ENCODE peak calls at places on chromosomes 7 and 10, in seven cellular contexts. One of them, this sample, is unnamed.

GRCh38 chr10:1004294-1004693 is 16.1 kb downstream of the GTPBP4 start:
- DNase-seq in NCI-H748 treated with DMSO at 0.1 percent for 48 hours: no peak
- DNase-seq in GF-D8: no peak
- DNase-seq in GM23338: no peak
- DNase-seq in osteocyte: no peak
- DNase-seq in GM12865: no peak
- DNase-seq in Panc1: no peak
- DNase-seq in this sample: no peak

GRCh38 chr10:111762114-111762513 is 421.5 kb downstream of the GPAM start:
- DNase-seq in NCI-H748 treated with DMSO at 0.1 percent for 48 hours: no peak
- DNase-seq in GF-D8: no peak
- DNase-seq in GM23338: peak
- DNase-seq in osteocyte: no peak
- DNase-seq in GM12865: no peak
- DNase-seq in Panc1: no peak
- DNase-seq in this sample: no peak

GRCh38 chr10:121062040-121062574 is 210.9 kb downstream of the WDR11 start:
- DNase-seq in NCI-H748 treated with DMSO at 0.1 percent for 48 hours: no peak
- DNase-seq in GF-D8: no peak
- DNase-seq in GM23338: no peak
- DNase-seq in osteocyte: no peak
- DNase-seq in GM12865: no peak
- DNase-seq in Panc1: no peak
- DNase-seq in this sample: no peak

GRCh38 chr7:70736715-70737460 is 395.1 kb upstream of the GALNT17 start:
- DNase-seq in NCI-H748 treated with DMSO at 0.1 percent for 48 hours: no peak
- DNase-seq in GF-D8: no peak
- DNase-seq in GM23338: peak
- DNase-seq in osteocyte: no peak
- DNase-seq in GM12865: no peak
- DNase-seq in Panc1: no peak
- DNase-seq in this sample: no peak

GRCh38 chr10:110857265-110858158 is 14.2 kb upstream of the PDCD4 start:
- DNase-seq in NCI-H748 treated with DMSO at 0.1 percent for 48 hours: no peak
- DNase-seq in GF-D8: peak
- DNase-seq in GM23338: no peak
- DNase-seq in osteocyte: no peak
- DNase-seq in GM12865: peak
- DNase-seq in Panc1: no peak
- DNase-seq in this sample: no peak

GRCh38 chr7:45890902-45891461 is 2.7 kb downstream of the IGFBP1 start:
- DNase-seq in NCI-H748 treated with DMSO at 0.1 percent for 48 hours: peak
- DNase-seq in GF-D8: no peak
- DNase-seq in GM23338: peak
- DNase-seq in osteocyte: no peak
- DNase-seq in GM12865: peak
- DNase-seq in Panc1: no peak
- DNase-seq in this sample: no peak

GRCh38 chr10:80025281-80025680 is 53.2 kb upstream of the TMEM254 start:
- DNase-seq in NCI-H748 treated with DMSO at 0.1 percent for 48 hours: no peak
- DNase-seq in GF-D8: no peak
- DNase-seq in GM23338: no peak
- DNase-seq in osteocyte: no peak
- DNase-seq in GM12865: no peak
- DNase-seq in Panc1: no peak
- DNase-seq in this sample: no peak

GRCh38 chr10:49632406-49633317 is 18.8 kb downstream of the CHAT start:
- DNase-seq in NCI-H748 treated with DMSO at 0.1 percent for 48 hours: no peak
- DNase-seq in GF-D8: no peak
- DNase-seq in GM23338: no peak
- DNase-seq in osteocyte: no peak
- DNase-seq in GM12865: no peak
- DNase-seq in Panc1: no peak
- DNase-seq in this sample: no peak

GRCh38 chr10:118568327-118568848 is 27.1 kb downstream of the PRLHR start:
- DNase-seq in NCI-H748 treated with DMSO at 0.1 percent for 48 hours: peak
- DNase-seq in GF-D8: no peak
- DNase-seq in GM23338: peak
- DNase-seq in osteocyte: peak
- DNase-seq in GM12865: peak
- DNase-seq in Panc1: peak
- DNase-seq in this sample: peak

GRCh38 chr10:86267286-86268195 is 99.1 kb downstream of the GRID1 start:
- DNase-seq in NCI-H748 treated with DMSO at 0.1 percent for 48 hours: no peak
- DNase-seq in GF-D8: no peak
- DNase-seq in GM23338: no peak
- DNase-seq in osteocyte: peak
- DNase-seq in GM12865: no peak
- DNase-seq in Panc1: no peak
- DNase-seq in this sample: no peak

GRCh38 chr7:76220185-76221057 is 18.7 kb downstream of the SRRM3 start:
- DNase-seq in NCI-H748 treated with DMSO at 0.1 percent for 48 hours: no peak
- DNase-seq in GF-D8: no peak
- DNase-seq in GM23338: peak
- DNase-seq in osteocyte: no peak
- DNase-seq in GM12865: no peak
- DNase-seq in Panc1: no peak
- DNase-seq in this sample: no peak

GRCh38 chr10:79024716-79025112 is 44.1 kb upstream of the ZMIZ1 start:
- DNase-seq in NCI-H748 treated with DMSO at 0.1 percent for 48 hours: no peak
- DNase-seq in GF-D8: no peak
- DNase-seq in GM23338: no peak
- DNase-seq in osteocyte: no peak
- DNase-seq in GM12865: no peak
- DNase-seq in Panc1: no peak
- DNase-seq in this sample: peak

GRCh38 chr7:34070486-34071323 is 165.4 kb downstream of the BMPER start:
- DNase-seq in NCI-H748 treated with DMSO at 0.1 percent for 48 hours: no peak
- DNase-seq in GF-D8: no peak
- DNase-seq in GM23338: no peak
- DNase-seq in osteocyte: no peak
- DNase-seq in GM12865: no peak
- DNase-seq in Panc1: no peak
- DNase-seq in this sample: no peak